ENCODE peak calls at places on chromosomes 11 and 22, in seven cellular contexts. B is neural crest cell, M is endothelial cell, N is colonic mucosa, K is mucosa of descending colon, V is psoas muscle, J is K562. O is an unnamed sample.

GRCh38 chr22:11605468-11605981 is 3922.5 kb upstream of the OR11H1 start:
- DNase-seq in B (no peak), M (no peak), N (no peak), K (no peak), V (peak), J (no peak), O (no peak)

GRCh38 chr11:107472966-107473365 is 15.3 kb upstream of the CWF19L2 start:
- DNase-seq in B (no peak), M (no peak), N (no peak), K (no peak), V (no peak), J (no peak), O (no peak)

GRCh38 chr11:86636275-86636674 is 36.1 kb downstream of the ME3 start:
- DNase-seq in B (no peak), M (no peak), N (no peak), K (no peak), V (no peak), J (no peak), O (no peak)

GRCh38 chr11:19573666-19574065 is 139.0 kb upstream of the NAV2 start:
- DNase-seq in B (no peak), M (no peak), N (no peak), K (no peak), V (no peak), J (no peak), O (no peak)

GRCh38 chr11:86519064-86519911 is 144.6 kb downstream of the CCDC81 start:
- DNase-seq in B (no peak), M (no peak), N (no peak), K (no peak), V (no peak), J (no peak), O (peak)

GRCh38 chr11:97893612-97894011 is 1127.1 kb upstream of the CNTN5 start:
- DNase-seq in B (no peak), M (no peak), N (no peak), K (no peak), V (no peak), J (no peak), O (no peak)

GRCh38 chr22:48637231-48637630 is 1190.4 kb downstream of the BRD1 start:
- DNase-seq in B (no peak), M (no peak), N (no peak), K (no peak), V (no peak), J (no peak), O (no peak)

GRCh38 chr22:34356481-34356880 is 436.2 kb upstream of the LARGE1 start:
- DNase-seq in B (no peak), M (no peak), N (no peak), K (no peak), V (no peak), J (no peak), O (no peak)

GRCh38 chr11:85256433-85256832 is 370.7 kb downstream of the DLG2 start:
- DNase-seq in B (no peak), M (no peak), N (no peak), K (no peak), V (no peak), J (no peak), O (no peak)

GRCh38 chr11:61587541-61587941 is 6.7 kb upstream of the SYT7 start:
- DNase-seq in B (no peak), M (peak), N (peak), K (peak), V (peak), J (peak), O (no peak)

GRCh38 chr11:116169776-116170175 is 603.0 kb downstream of the BUD13 start:
- DNase-seq in B (no peak), M (no peak), N (peak), K (no peak), V (no peak), J (no peak), O (no peak)

GRCh38 chr11:116168459-116168787 is 604.4 kb downstream of the BUD13 start:
- DNase-seq in B (no peak), M (peak), N (peak), K (no peak), V (no peak), J (no peak), O (no peak)

GRCh38 chr11:116172156-116172555 is 600.6 kb downstream of the BUD13 start:
- DNase-seq in B (no peak), M (peak), N (peak), K (no peak), V (no peak), J (no peak), O (no peak)

GRCh38 chr11:116171271-116172140 is 601.3 kb downstream of the BUD13 start:
- DNase-seq in B (no peak), M (peak), N (peak), K (no peak), V (no peak), J (no peak), O (no peak)

DNA sequence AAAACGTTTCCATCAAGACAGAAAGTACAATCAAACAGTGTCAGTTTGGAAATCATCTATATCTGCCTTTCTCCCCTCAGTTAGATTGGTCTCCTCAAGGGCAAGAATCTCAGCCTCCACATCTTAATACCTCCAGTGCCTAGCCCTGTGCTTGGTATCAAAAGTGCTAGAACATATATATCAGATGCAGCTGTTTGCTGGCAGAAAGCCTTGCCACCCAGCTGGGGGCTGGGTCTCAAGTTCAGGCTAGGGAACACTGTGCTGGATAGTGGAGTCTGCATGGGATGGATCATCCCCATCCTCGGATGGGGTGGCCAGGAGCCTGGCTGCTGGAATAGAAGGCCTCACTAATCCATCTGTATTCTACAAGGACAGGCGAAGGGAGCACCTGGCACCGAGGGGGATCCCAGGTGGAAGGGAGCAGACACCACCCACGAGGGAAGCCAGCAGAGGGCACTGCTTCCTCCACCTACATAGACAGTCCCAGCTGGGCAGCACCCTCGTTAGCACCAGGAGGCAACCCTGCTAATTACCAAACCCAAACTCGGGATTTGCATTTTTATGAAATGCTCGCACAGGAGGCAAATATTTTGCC is 602.2 kb downstream of the BUD13 start:
- DNase-seq in B (no peak), M (peak), N (peak), K (peak), V (no peak), J (peak), O (no peak)
- TF ChIP-seq CTCF in B (peak), M (no peak), N (peak), K (no peak), V (no peak), J (peak), O (no peak)

GRCh38 chr11:17328856-17329490 is 22.6 kb upstream of the NCR3LG1 start:
- DNase-seq in B (no peak), M (no peak), N (no peak), K (no peak), V (no peak), J (no peak), O (no peak)
- TF ChIP-seq CTCF in B (no peak), M (peak), N (no peak), K (no peak), V (no peak), J (no peak), O (no peak)

GRCh38 chr22:19018256-19018655 is 82.2 kb upstream of the PRODH start:
- DNase-seq in B (no peak), M (no peak), N (no peak), K (no peak), V (no peak), J (peak), O (no peak)
- TF ChIP-seq CTCF in B (no peak), M (no peak), N (no peak), K (no peak), V (no peak), J (no peak), O (no peak)

GRCh38 chr11:96827164-96827563 is 437.4 kb downstream of the JRKL start:
- DNase-seq in B (no peak), M (peak), N (no peak), K (no peak), V (no peak), J (no peak), O (peak)
- TF ChIP-seq CTCF in B (peak), M (no peak), N (no peak), K (no peak), V (peak), J (no peak), O (no peak)

GRCh38 chr22:39149915-39150847 is 2.3 kb downstream of the CBX7 start:
- DNase-seq in B (no peak), M (no peak), N (no peak), K (peak), V (peak), J (no peak), O (no peak)
- TF ChIP-seq CTCF in B (no peak), M (no peak), N (no peak), K (no peak), V (no peak), J (no peak), O (no peak)

DNA sequence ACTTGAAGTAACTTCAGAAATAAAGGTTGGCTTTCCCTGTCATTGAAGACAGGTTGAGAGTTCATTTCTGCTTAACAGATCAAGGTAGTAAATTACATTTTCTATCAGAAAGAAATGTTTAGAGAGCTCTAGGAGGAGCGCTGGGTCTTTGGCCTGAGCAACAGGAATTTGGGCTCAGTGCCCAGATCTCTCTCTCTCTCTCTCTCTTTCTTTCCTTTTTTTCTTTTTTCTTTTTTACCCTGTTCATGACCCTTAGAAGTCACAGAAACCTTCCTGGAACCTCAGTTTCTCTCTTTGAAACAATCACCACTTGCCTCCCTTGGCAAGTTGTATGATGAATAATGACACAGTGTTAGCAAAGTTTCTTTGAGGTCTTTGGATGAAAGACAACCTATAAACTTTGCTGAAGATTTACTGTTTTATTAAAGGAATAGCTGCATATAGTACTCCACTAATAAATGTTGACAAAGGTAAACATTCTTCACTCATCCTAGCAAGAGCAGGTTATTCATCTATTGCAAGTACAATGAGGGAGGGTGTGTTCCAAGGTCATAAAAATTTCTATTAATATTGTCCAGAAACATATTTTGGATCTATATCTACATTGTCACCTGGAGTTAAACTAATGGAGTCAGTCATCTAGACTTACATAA is 35.5 kb upstream of the RASSF10 start:
- DNase-seq in B (no peak), M (no peak), N (no peak), K (no peak), V (no peak), J (no peak), O (no peak)
- TF ChIP-seq CTCF in B (no peak), M (no peak), N (no peak), K (no peak), V (no peak), J (no peak), O (no peak)

GRCh38 chr11:34002420-34002819 is 49.1 kb upstream of the CAPRIN1 start:
- DNase-seq in B (no peak), M (no peak), N (peak), K (peak), V (no peak), J (no peak), O (no peak)
- TF ChIP-seq CTCF in B (no peak), M (no peak), N (no peak), K (no peak), V (no peak), J (no peak), O (no peak)